ENCODE peak calls at places on chromosomes 12 and 14, in four cellular contexts. O is fibroblast of lung, N is hepatocyte, J is H1. E is an unnamed sample.

GRCh38 chr12:90044069-90044468 is 335.4 kb upstream of the ATP2B1 start:
- DNase-seq in O (no peak), N (no peak), J (no peak), E (no peak)

GRCh38 chr12:77521458-77522115 is 309.1 kb upstream of the NAV3 start:
- DNase-seq in O (peak; percentile 70), N (no peak), J (no peak), E (no peak)

GRCh38 chr12:117294206-117294605 is 67.2 kb downstream of the NOS1 start:
- DNase-seq in O (no peak), N (no peak), J (no peak), E (no peak)

GRCh38 chr12:94735985-94736384 is 85.6 kb upstream of the TMCC3 start:
- DNase-seq in O (no peak), N (no peak), J (no peak), E (no peak)

GRCh38 chr12:4271433-4272013 is 2.0 kb upstream of the CCND2 start:
- DNase-seq in O (no peak), N (no peak), J (no peak), E (no peak)

GRCh38 chr12:4909734-4910501 is at the start of gene KCNA1:
- DNase-seq in O (peak; percentile 38), N (peak; percentile 21), J (no peak), E (no peak)

GRCh38 chr12:31991146-31991545 is 31.9 kb downstream of the RESF1 start:
- DNase-seq in O (no peak), N (no peak), J (no peak), E (no peak)

GRCh38 chr14:105091335-105092123 is 26.3 kb upstream of the GPR132 start:
- DNase-seq in O (peak; percentile 38), N (peak; percentile 69), J (no peak), E (no peak)

GRCh38 chr14:98623806-98624430 is 648.1 kb downstream of the BCL11B start:
- DNase-seq in O (peak; percentile 33), N (no peak), J (no peak), E (no peak)

GRCh38 chr14:51597511-51597920 is 54.2 kb upstream of the FRMD6 start:
- DNase-seq in O (peak; percentile 64), N (no peak), J (no peak), E (no peak)

GRCh38 chr12:118841588-118841987 is 139.8 kb upstream of the SRRM4 start:
- DNase-seq in O (no peak), N (no peak), J (no peak), E (no peak)

GRCh38 chr14:35470775-35471174 is 63.2 kb upstream of the INSM2 start:
- DNase-seq in O (peak; percentile 14), N (peak; percentile 16), J (no peak), E (peak; percentile 13)

GRCh38 chr14:81233615-81234014 is 12.9 kb upstream of the GTF2A1 start:
- DNase-seq in O (no peak), N (no peak), J (no peak), E (no peak)

GRCh38 chr14:36279306-36280244 is 40.9 kb downstream of the MBIP start:
- DNase-seq in O (no peak), N (no peak), J (no peak), E (no peak)

GRCh38 chr14:103161054-103161397 is 37.8 kb downstream of the TNFAIP2 start:
- DNase-seq in O (peak; percentile 12), N (no peak), J (no peak), E (no peak)

GRCh38 chr12:6364037-6364360 is 11.4 kb downstream of the SCNN1A start:
- DNase-seq in O (no peak), N (no peak), J (no peak), E (no peak)

GRCh38 chr12:29168000-29168399 is 18.9 kb downstream of the FAR2 start:
- DNase-seq in O (no peak), N (peak; percentile 45), J (no peak), E (no peak)

DNA sequence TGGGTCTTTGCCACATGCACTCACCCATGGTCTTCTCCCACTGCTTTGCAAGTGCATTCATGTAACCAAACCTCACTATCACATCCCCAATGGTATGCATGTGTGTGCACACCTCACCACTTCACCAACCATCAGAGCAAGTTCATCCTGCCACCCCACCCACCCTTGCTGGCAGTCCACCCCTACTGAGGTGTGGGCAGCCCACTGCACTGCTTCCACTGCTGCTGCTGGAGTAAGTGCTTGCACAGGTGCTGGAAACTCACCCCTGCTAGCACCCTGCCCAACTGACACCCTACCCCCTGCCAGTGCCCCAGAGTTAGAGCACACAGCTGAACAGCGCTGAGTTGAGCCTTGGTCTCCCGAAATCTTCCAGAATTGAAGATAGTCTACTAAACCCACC is 46.1 kb upstream of the CLEC14A start:
- DNase-seq in O (no peak), N (no peak), J (no peak), E (no peak)
- TF ChIP-seq EZH2 in O (no peak), N (no peak), J (no peak), E (no peak)

DNA sequence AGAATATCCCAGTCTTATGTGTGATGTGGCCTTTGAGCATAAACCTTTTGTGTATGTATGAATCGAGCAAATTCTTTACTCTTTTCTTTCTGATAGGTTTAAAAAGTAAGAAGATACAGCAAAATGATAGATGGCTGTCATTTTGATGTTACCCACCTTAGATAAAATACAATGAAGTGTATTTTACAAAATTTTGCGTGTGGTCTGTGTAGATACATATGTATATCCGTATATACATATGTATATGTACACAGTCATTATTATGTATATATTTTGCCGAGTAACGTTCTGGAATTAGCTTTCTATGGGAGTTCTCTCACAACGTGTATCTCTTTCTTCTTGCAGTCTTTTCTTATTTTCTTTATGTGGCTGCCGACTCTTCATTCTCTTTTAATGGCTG is 32.5 kb upstream of the CHPT1 start:
- DNase-seq in O (no peak), N (no peak), J (no peak), E (no peak)
- TF ChIP-seq EZH2 in O (no peak), N (no peak), J (no peak), E (no peak)

DNA sequence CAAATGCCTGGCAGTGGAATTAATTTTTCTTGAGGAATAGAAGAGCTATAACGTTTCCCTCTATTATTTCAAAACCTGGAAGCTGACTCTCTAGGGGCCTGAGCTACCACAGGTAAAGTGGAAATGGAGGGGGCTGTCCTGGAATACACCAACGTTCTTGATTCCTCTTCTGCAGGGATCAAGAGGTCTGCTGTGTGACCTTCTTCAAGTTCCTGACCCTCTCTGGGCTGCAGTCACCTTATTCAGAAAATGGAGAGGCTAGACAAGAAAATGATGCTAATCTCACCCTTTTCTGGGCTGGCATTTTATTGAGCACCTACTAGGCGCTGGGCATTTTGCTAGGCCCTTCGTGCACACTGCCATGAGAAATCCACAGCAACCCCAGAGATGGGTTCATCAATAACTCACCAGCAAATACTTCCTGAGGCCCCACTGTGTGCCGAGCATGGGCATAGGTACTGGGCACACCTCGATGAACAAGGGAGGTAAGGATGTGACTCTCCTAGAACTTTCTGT is 55.2 kb upstream of the DLK1 start:
- DNase-seq in O (no peak), N (no peak), J (no peak), E (no peak)
- TF ChIP-seq EZH2 in O (no peak), N (no peak), J (no peak), E (no peak)

DNA sequence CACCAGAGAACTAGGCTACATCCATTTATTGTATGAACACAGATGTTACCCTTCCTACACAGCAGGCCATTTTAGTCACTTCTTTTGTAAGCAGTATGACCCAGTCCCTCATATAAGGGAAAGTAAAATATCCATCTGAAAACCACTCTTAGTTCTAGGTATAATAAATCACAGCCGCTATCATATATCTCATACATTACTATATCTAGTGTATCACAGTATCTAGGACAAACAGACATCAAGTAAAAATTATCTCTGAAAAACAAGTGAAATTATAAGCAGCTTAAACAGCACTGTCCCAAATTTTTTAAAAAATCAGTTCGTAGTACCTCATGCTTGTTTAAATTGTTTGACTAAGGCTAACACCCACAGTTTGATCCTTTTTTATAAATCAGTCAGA is 34.0 kb downstream of the CDK17 start:
- DNase-seq in O (no peak), N (no peak), J (no peak), E (no peak)
- TF ChIP-seq EZH2 in O (no peak), N (no peak), J (no peak), E (no peak)

DNA sequence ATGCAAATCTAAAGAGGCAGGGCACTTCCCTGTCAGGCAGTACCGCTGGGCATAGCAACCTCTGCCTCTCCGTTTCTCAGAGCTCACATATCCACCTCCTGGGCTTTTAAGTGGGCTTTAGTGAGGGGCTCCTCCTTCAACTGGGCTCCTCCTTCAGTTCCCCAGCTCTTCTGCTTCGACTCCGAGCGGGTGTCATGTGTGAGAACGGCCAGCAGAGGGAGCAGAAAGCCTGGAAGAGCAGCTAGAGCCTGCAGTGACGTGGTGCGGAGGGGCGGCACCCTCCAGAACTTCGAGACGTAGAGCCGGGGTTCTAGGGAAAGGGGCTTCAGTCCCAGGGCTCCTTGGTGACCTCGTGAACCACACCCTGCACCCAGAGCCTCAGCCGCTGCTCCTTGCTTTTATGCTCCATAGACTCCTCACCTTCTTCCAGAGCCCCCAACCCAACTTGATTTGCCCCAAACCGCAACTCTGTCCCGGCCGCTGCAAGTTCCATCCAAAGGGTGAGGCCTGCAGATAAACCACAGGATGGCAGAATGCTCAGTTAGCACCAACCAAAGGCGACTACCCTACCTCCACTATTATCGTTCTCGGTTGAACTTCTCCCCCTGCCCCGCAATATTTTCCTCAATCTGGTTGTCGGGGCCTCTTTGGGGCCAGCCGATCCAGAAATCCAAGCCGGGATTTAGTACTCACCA is 383 bp upstream of the GLI1 start:
- DNase-seq in O (peak; percentile 95), N (peak; percentile 97), J (peak; percentile 98), E (peak; percentile 93)
- TF ChIP-seq EZH2 in O (no peak), N (no peak), J (no peak), E (no peak)

GRCh38 chr12:53942467-53942997 is 3.9 kb downstream of the HOXC13 start:
- DNase-seq in O (no peak), N (no peak), J (no peak), E (no peak)
- TF ChIP-seq EZH2 in O (no peak), N (no peak), J (peak; percentile 30), E (no peak)

GRCh38 chr12:48022180-48022521 is 17.9 kb upstream of the COL2A1 start:
- DNase-seq in O (no peak), N (no peak), J (no peak), E (no peak)
- TF ChIP-seq EZH2 in O (no peak), N (no peak), J (no peak), E (no peak)

GRCh38 chr14:56797569-56798446 is 12.5 kb downstream of the OTX2 start:
- DNase-seq in O (no peak), N (peak; percentile 9), J (no peak), E (no peak)

GRCh38 chr14:56801920-56802319 is 8.4 kb downstream of the OTX2 start:
- DNase-seq in O (no peak), N (no peak), J (no peak), E (no peak)

GRCh38 chr14:56797003-56797568 is 13.2 kb downstream of the OTX2 start:
- DNase-seq in O (no peak), N (no peak), J (no peak), E (no peak)

GRCh38 chr14:56798447-56799326 is 11.6 kb downstream of the OTX2 start:
- DNase-seq in O (no peak), N (no peak), J (no peak), E (no peak)

GRCh38 chr14:56799327-56799645 is 11.0 kb downstream of the OTX2 start:
- DNase-seq in O (no peak), N (no peak), J (no peak), E (no peak)
- TF ChIP-seq EZH2 in O (peak; percentile 4), N (no peak), J (no peak), E (no peak)

E was measured in endothelial cell of umbilical vein.